ENCODE peak calls at places on chromosomes 4 and X, in seven cellular contexts. One of them, this sample, is unnamed.

GRCh38 chrX:78429172-78429571 is 101.8 kb upstream of the CYSLTR1 start:
- DNase-seq in type B pancreatic cell: no peak
- DNase-seq in tibial nerve: no peak
- DNase-seq in WERI-Rb-1: no peak
- DNase-seq in endothelial cell: no peak
- DNase-seq in brain microvascular endothelial cell: no peak
- DNase-seq in neural crest cell: no peak
- DNase-seq in this sample: no peak

GRCh38 chr4:87067120-87067885 is 132.5 kb downstream of the AFF1 start:
- DNase-seq in endothelial cell: no peak
- DNase-seq in type B pancreatic cell: no peak
- DNase-seq in neural crest cell: no peak
- DNase-seq in WERI-Rb-1: no peak
- DNase-seq in tibial nerve: no peak
- DNase-seq in brain microvascular endothelial cell: no peak
- DNase-seq in this sample: no peak

GRCh38 chr4:79065262-79065661 is 126.0 kb upstream of the PAQR3 start:
- DNase-seq in brain microvascular endothelial cell: no peak
- DNase-seq in neural crest cell: no peak
- DNase-seq in tibial nerve: peak
- DNase-seq in WERI-Rb-1: no peak
- DNase-seq in endothelial cell: no peak
- DNase-seq in type B pancreatic cell: no peak
- DNase-seq in this sample: no peak

GRCh38 chr4:123352240-123352945 is 44.2 kb upstream of the SPRY1 start:
- DNase-seq in neural crest cell: no peak
- DNase-seq in tibial nerve: no peak
- DNase-seq in type B pancreatic cell: no peak
- DNase-seq in WERI-Rb-1: no peak
- DNase-seq in brain microvascular endothelial cell: no peak
- DNase-seq in endothelial cell: no peak
- DNase-seq in this sample: no peak

GRCh38 chrX:149937881-149938426 is 337 bp downstream of the EOLA2 start:
- DNase-seq in tibial nerve: no peak
- DNase-seq in neural crest cell: no peak
- DNase-seq in WERI-Rb-1: peak
- DNase-seq in endothelial cell: peak
- DNase-seq in brain microvascular endothelial cell: no peak
- DNase-seq in type B pancreatic cell: no peak
- DNase-seq in this sample: peak

GRCh38 chr4:100286601-100287000 is 96.3 kb upstream of the DDIT4L start:
- DNase-seq in neural crest cell: no peak
- DNase-seq in brain microvascular endothelial cell: no peak
- DNase-seq in tibial nerve: no peak
- DNase-seq in type B pancreatic cell: no peak
- DNase-seq in endothelial cell: no peak
- DNase-seq in WERI-Rb-1: peak
- DNase-seq in this sample: peak

GRCh38 chrX:44451056-44451455 is 91.6 kb downstream of the FUNDC1 start:
- DNase-seq in WERI-Rb-1: peak
- DNase-seq in brain microvascular endothelial cell: no peak
- DNase-seq in type B pancreatic cell: no peak
- DNase-seq in tibial nerve: no peak
- DNase-seq in neural crest cell: no peak
- DNase-seq in endothelial cell: no peak
- DNase-seq in this sample: no peak

GRCh38 chr4:139007640-139008039 is 7.9 kb upstream of the NOCT start:
- DNase-seq in neural crest cell: no peak
- DNase-seq in tibial nerve: no peak
- DNase-seq in WERI-Rb-1: no peak
- DNase-seq in endothelial cell: no peak
- DNase-seq in type B pancreatic cell: no peak
- DNase-seq in brain microvascular endothelial cell: no peak
- DNase-seq in this sample: no peak

GRCh38 chrX:34371740-34372139 is 239.6 kb upstream of the FAM47A start:
- DNase-seq in type B pancreatic cell: no peak
- DNase-seq in brain microvascular endothelial cell: no peak
- DNase-seq in tibial nerve: no peak
- DNase-seq in neural crest cell: no peak
- DNase-seq in endothelial cell: no peak
- DNase-seq in WERI-Rb-1: no peak
- DNase-seq in this sample: no peak

GRCh38 chr4:89411539-89411938 is 103.9 kb upstream of the GPRIN3 start:
- DNase-seq in neural crest cell: no peak
- DNase-seq in tibial nerve: no peak
- DNase-seq in brain microvascular endothelial cell: no peak
- DNase-seq in type B pancreatic cell: no peak
- DNase-seq in WERI-Rb-1: no peak
- DNase-seq in endothelial cell: no peak
- DNase-seq in this sample: no peak

GRCh38 chr4:95014068-95014467 is 256.3 kb downstream of the BMPR1B start:
- DNase-seq in type B pancreatic cell: no peak
- DNase-seq in endothelial cell: no peak
- DNase-seq in brain microvascular endothelial cell: no peak
- DNase-seq in neural crest cell: no peak
- DNase-seq in WERI-Rb-1: no peak
- DNase-seq in tibial nerve: no peak
- DNase-seq in this sample: no peak

GRCh38 chr4:73669410-73670183 is 49.4 kb upstream of the RASSF6 start:
- DNase-seq in WERI-Rb-1: no peak
- DNase-seq in tibial nerve: no peak
- DNase-seq in type B pancreatic cell: no peak
- DNase-seq in brain microvascular endothelial cell: no peak
- DNase-seq in endothelial cell: no peak
- DNase-seq in neural crest cell: no peak
- DNase-seq in this sample: no peak

GRCh38 chr4:58761563-58761962 is 1651.4 kb upstream of the IGFBP7 start:
- DNase-seq in endothelial cell: no peak
- DNase-seq in WERI-Rb-1: no peak
- DNase-seq in brain microvascular endothelial cell: no peak
- DNase-seq in type B pancreatic cell: no peak
- DNase-seq in neural crest cell: no peak
- DNase-seq in tibial nerve: no peak
- DNase-seq in this sample: no peak

GRCh38 chrX:68978211-68978780 is 149.5 kb downstream of the EFNB1 start:
- DNase-seq in endothelial cell: no peak
- DNase-seq in tibial nerve: no peak
- DNase-seq in neural crest cell: no peak
- DNase-seq in brain microvascular endothelial cell: no peak
- DNase-seq in type B pancreatic cell: peak
- DNase-seq in WERI-Rb-1: no peak
- DNase-seq in this sample: no peak

GRCh38 chr4:169345207-169345788 is 74.5 kb upstream of the SH3RF1 start:
- DNase-seq in type B pancreatic cell: no peak
- DNase-seq in WERI-Rb-1: no peak
- DNase-seq in endothelial cell: no peak
- DNase-seq in neural crest cell: no peak
- DNase-seq in tibial nerve: no peak
- DNase-seq in brain microvascular endothelial cell: peak
- DNase-seq in this sample: no peak

GRCh38 chr4:11669156-11669555 is 240.5 kb upstream of the HS3ST1 start:
- DNase-seq in endothelial cell: no peak
- DNase-seq in tibial nerve: no peak
- DNase-seq in type B pancreatic cell: no peak
- DNase-seq in neural crest cell: no peak
- DNase-seq in brain microvascular endothelial cell: peak
- DNase-seq in WERI-Rb-1: no peak
- DNase-seq in this sample: no peak

GRCh38 chr4:106104276-106104675 is 209.0 kb downstream of the NPNT start:
- DNase-seq in brain microvascular endothelial cell: no peak
- DNase-seq in tibial nerve: no peak
- DNase-seq in WERI-Rb-1: no peak
- DNase-seq in endothelial cell: no peak
- DNase-seq in type B pancreatic cell: no peak
- DNase-seq in neural crest cell: no peak
- DNase-seq in this sample: no peak

GRCh38 chrX:9938516-9938915 is 28.6 kb upstream of the CLDN34 start:
- DNase-seq in brain microvascular endothelial cell: no peak
- DNase-seq in WERI-Rb-1: no peak
- DNase-seq in tibial nerve: no peak
- DNase-seq in neural crest cell: no peak
- DNase-seq in type B pancreatic cell: no peak
- DNase-seq in endothelial cell: no peak
- DNase-seq in this sample: no peak

GRCh38 chr4:88659061-88659889 is 38.4 kb downstream of the NAP1L5 start:
- DNase-seq in WERI-Rb-1: peak
- DNase-seq in tibial nerve: peak
- DNase-seq in type B pancreatic cell: no peak
- DNase-seq in brain microvascular endothelial cell: peak
- DNase-seq in neural crest cell: no peak
- DNase-seq in endothelial cell: peak
- DNase-seq in this sample: no peak

GRCh38 chr4:37685211-37685725 is 908 bp downstream of the RELL1 start:
- DNase-seq in endothelial cell: no peak
- DNase-seq in neural crest cell: no peak
- DNase-seq in tibial nerve: no peak
- DNase-seq in brain microvascular endothelial cell: no peak
- DNase-seq in WERI-Rb-1: no peak
- DNase-seq in type B pancreatic cell: no peak
- DNase-seq in this sample: no peak

GRCh38 chr4:6071191-6071958 is 53.1 kb upstream of the C4orf50 start:
- DNase-seq in type B pancreatic cell: no peak
- DNase-seq in endothelial cell: no peak
- DNase-seq in tibial nerve: no peak
- DNase-seq in brain microvascular endothelial cell: no peak
- DNase-seq in neural crest cell: no peak
- DNase-seq in WERI-Rb-1: no peak
- DNase-seq in this sample: no peak

GRCh38 chrX:34629572-34629971 is 27.5 kb downstream of the TMEM47 start:
- DNase-seq in type B pancreatic cell: no peak
- DNase-seq in endothelial cell: no peak
- DNase-seq in WERI-Rb-1: no peak
- DNase-seq in tibial nerve: peak
- DNase-seq in brain microvascular endothelial cell: no peak
- DNase-seq in neural crest cell: no peak
- DNase-seq in this sample: no peak

GRCh38 chr4:52864816-52865215 is 2.7 kb downstream of the RASL11B start:
- DNase-seq in WERI-Rb-1: no peak
- DNase-seq in tibial nerve: no peak
- DNase-seq in type B pancreatic cell: no peak
- DNase-seq in endothelial cell: no peak
- DNase-seq in neural crest cell: no peak
- DNase-seq in brain microvascular endothelial cell: peak
- DNase-seq in this sample: no peak

GRCh38 chr4:52863324-52863723 is 1.2 kb downstream of the RASL11B start:
- DNase-seq in tibial nerve: no peak
- DNase-seq in WERI-Rb-1: no peak
- DNase-seq in neural crest cell: no peak
- DNase-seq in endothelial cell: no peak
- DNase-seq in brain microvascular endothelial cell: no peak
- DNase-seq in type B pancreatic cell: no peak
- DNase-seq in this sample: no peak

GRCh38 chr4:52861171-52861873 is 795 bp upstream of the RASL11B start:
- DNase-seq in tibial nerve: no peak
- DNase-seq in neural crest cell: no peak
- DNase-seq in WERI-Rb-1: no peak
- DNase-seq in type B pancreatic cell: no peak
- DNase-seq in brain microvascular endothelial cell: no peak
- DNase-seq in endothelial cell: no peak
- DNase-seq in this sample: no peak

GRCh38 chr4:52861879-52862604 is at the start of gene RASL11B:
- DNase-seq in tibial nerve: peak
- DNase-seq in type B pancreatic cell: peak
- DNase-seq in brain microvascular endothelial cell: peak
- DNase-seq in WERI-Rb-1: peak
- DNase-seq in endothelial cell: peak
- DNase-seq in neural crest cell: peak
- DNase-seq in this sample: peak

DNA sequence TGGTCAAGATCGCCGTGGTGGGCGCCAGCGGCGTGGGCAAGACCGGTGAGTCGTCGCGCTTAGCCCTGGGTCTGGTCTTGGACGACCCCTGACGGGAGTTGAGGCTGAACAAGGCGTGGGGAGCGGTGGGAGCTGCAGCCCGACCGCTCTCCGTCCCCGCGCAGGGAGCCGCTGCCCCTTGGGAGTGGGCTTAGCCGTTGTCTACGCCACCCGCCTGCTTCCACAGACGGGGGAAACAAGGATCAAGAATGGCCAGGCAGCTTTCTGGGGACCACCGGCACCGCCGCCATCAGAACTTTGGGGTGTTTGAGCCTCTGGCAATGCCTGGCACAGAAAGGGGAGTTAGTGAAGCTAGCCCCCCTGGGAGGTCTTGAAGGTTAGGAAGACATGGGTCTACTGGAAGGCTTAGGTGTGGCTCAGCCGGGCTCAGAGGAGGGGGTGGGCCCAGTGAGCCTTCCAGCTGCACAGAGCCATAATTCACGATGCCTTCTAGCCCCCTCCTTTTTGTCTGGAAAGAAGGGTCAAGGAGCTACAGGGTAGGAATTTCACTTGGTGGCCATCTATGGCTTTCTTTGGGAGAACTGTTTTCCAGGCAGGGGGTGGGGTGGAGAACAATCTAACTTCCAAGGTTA is 604 bp downstream of the RASL11B start:
- DNase-seq in WERI-Rb-1: no peak
- DNase-seq in neural crest cell: no peak
- DNase-seq in tibial nerve: no peak
- DNase-seq in type B pancreatic cell: no peak
- DNase-seq in brain microvascular endothelial cell: no peak
- DNase-seq in endothelial cell: no peak
- DNase-seq in this sample: peak
- TF ChIP-seq CTCF in WERI-Rb-1: no peak
- TF ChIP-seq CTCF in neural crest cell: no peak
- TF ChIP-seq CTCF in tibial nerve: no peak
- TF ChIP-seq CTCF in type B pancreatic cell: no peak
- TF ChIP-seq CTCF in brain microvascular endothelial cell: no peak
- TF ChIP-seq CTCF in endothelial cell: no peak
- TF ChIP-seq CTCF in this sample: no peak

GRCh38 chr4:159102623-159103405 is at the start of gene RAPGEF2:
- DNase-seq in brain microvascular endothelial cell: peak
- DNase-seq in WERI-Rb-1: peak
- DNase-seq in tibial nerve: peak
- DNase-seq in endothelial cell: peak
- DNase-seq in neural crest cell: peak
- DNase-seq in type B pancreatic cell: peak
- DNase-seq in this sample: peak
- TF ChIP-seq CTCF in brain microvascular endothelial cell: no peak
- TF ChIP-seq CTCF in WERI-Rb-1: no peak
- TF ChIP-seq CTCF in tibial nerve: no peak
- TF ChIP-seq CTCF in endothelial cell: no peak
- TF ChIP-seq CTCF in neural crest cell: no peak
- TF ChIP-seq CTCF in type B pancreatic cell: no peak
- TF ChIP-seq CTCF in this sample: no peak

GRCh38 chr4:23902203-23902602 is 12.4 kb upstream of the PPARGC1A start:
- DNase-seq in type B pancreatic cell: no peak
- DNase-seq in brain microvascular endothelial cell: no peak
- DNase-seq in tibial nerve: no peak
- DNase-seq in endothelial cell: no peak
- DNase-seq in WERI-Rb-1: no peak
- DNase-seq in neural crest cell: no peak
- DNase-seq in this sample: no peak
- TF ChIP-seq CTCF in type B pancreatic cell: peak
- TF ChIP-seq CTCF in brain microvascular endothelial cell: peak
- TF ChIP-seq CTCF in tibial nerve: no peak
- TF ChIP-seq CTCF in endothelial cell: peak
- TF ChIP-seq CTCF in WERI-Rb-1: peak
- TF ChIP-seq CTCF in neural crest cell: peak
- TF ChIP-seq CTCF in this sample: peak

GRCh38 chrX:519741-520140 is 110.8 kb upstream of the SHOX start:
- DNase-seq in type B pancreatic cell: no peak
- DNase-seq in endothelial cell: no peak
- DNase-seq in tibial nerve: no peak
- DNase-seq in brain microvascular endothelial cell: no peak
- DNase-seq in neural crest cell: no peak
- DNase-seq in WERI-Rb-1: no peak
- DNase-seq in this sample: no peak
- TF ChIP-seq CTCF in type B pancreatic cell: no peak
- TF ChIP-seq CTCF in endothelial cell: no peak
- TF ChIP-seq CTCF in tibial nerve: no peak
- TF ChIP-seq CTCF in brain microvascular endothelial cell: no peak
- TF ChIP-seq CTCF in neural crest cell: no peak
- TF ChIP-seq CTCF in WERI-Rb-1: no peak
- TF ChIP-seq CTCF in this sample: no peak